ENCODE peak calls at places on chromosomes 1 and 21, in seven cellular contexts. S is mesenchymal stem cell, L is neuronal stem cell, A is trophoblast cell, W is H9, B is H1, P is IMR-90. M is an unnamed sample.
A peak's percentile ranks its signal among the peaks of the same experiment; 100 is the strongest.

GRCh38 chr1:243917177-243917862 is 67.3 kb upstream of the AKT3 start:
- DNase-seq in S (peak; percentile 92), L (peak; percentile 92), A (peak; percentile 69), W (peak; percentile 62), B (peak; percentile 74), P (peak; percentile 93), M (peak; percentile 93)

GRCh38 chr21:27570306-27570868 is 603.5 kb upstream of the ADAMTS5 start:
- DNase-seq in S (peak; percentile 61), L (no peak), A (peak; percentile 89), W (no peak), B (no peak), P (peak; percentile 94), M (no peak)

GRCh38 chr1:226800763-226801380 is 61.8 kb upstream of the ITPKB start:
- DNase-seq in S (no peak), L (no peak), A (no peak), W (no peak), B (no peak), P (no peak), M (no peak)

GRCh38 chr1:100320311-100321097 is 31.8 kb upstream of the CDC14A start:
- DNase-seq in S (no peak), L (no peak), A (no peak), W (no peak), B (no peak), P (no peak), M (no peak)

GRCh38 chr1:176795929-176796328 is 333.0 kb downstream of the PAPPA2 start:
- DNase-seq in S (peak; percentile 23), L (no peak), A (peak; percentile 72), W (no peak), B (no peak), P (no peak), M (no peak)

GRCh38 chr1:182206628-182207239 is 145.2 kb upstream of the ZNF648 start:
- DNase-seq in S (no peak), L (no peak), A (no peak), W (no peak), B (no peak), P (no peak), M (peak; percentile 21)

GRCh38 chr1:226814751-226815496 is 55.5 kb upstream of the PSEN2 start:
- DNase-seq in S (peak; percentile 96), L (no peak), A (peak; percentile 95), W (no peak), B (no peak), P (peak; percentile 91), M (no peak)

GRCh38 chr1:53327183-53327941 is 508 bp downstream of the LRP8 start:
- DNase-seq in S (peak; percentile 69), L (peak; percentile 50), A (peak; percentile 51), W (peak; percentile 52), B (peak; percentile 76), P (peak; percentile 15), M (peak; percentile 67)

GRCh38 chr1:168136709-168137514 is at the start of gene GPR161:
- DNase-seq in S (peak; percentile 55), L (peak; percentile 74), A (peak; percentile 46), W (peak; percentile 66), B (peak; percentile 85), P (peak; percentile 36), M (peak; percentile 77)

GRCh38 chr1:233010164-233010563 is 59.8 kb downstream of the NTPCR start:
- DNase-seq in S (peak; percentile 4), L (no peak), A (no peak), W (no peak), B (no peak), P (peak; percentile 35), M (no peak)

DNA sequence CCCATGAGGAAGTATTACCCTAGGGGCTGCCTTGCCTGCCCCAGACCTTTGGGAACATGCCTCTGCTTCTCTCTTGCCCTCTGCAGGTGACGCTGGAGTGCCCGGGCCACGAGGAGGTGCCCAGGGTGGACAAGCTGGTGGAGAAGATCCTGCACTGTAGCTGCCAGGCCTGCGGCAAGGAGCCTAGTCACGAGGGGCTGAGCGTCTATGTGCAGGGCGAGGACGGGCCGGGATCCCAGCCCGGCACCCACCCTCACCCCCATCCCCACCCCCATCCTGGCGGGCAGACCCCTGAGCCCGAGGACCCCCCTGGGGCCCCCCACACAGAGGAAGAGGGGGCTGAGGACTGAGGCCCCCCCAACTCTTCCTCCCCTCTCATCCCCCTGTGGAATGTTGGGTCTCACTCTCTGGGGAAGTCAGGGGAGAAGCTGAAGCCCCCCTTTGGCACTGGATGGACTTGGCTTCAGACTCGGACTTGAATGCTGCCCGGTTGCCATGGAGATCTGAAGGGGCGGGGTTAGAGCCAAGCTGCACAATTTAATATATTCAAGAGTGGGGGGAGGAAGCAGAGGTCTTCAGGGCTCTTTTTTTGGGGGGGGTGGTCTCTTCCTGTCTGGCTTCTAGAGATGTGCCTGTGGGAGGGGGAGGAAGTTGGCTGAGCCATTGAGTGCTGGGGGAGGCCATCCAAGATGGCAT is 7.7 kb upstream of the HTR6 start:
- DNase-seq in S (no peak), L (no peak), A (no peak), W (no peak), B (no peak), P (no peak), M (no peak)
- H4K8ac ChIP-seq in S (no peak overlapping the region), L (no peak overlapping the region), A (no peak overlapping the region), W (no peak overlapping the region), B (no peak overlapping the region), P (no peak overlapping the region), M (no peak overlapping the region)

GRCh38 chr1:208466054-208466590 is 221.9 kb upstream of the PLXNA2 start:
- DNase-seq in S (no peak), L (no peak), A (no peak), W (no peak), B (no peak), P (no peak), M (no peak)

GRCh38 chr1:208461680-208462079 is 217.5 kb upstream of the PLXNA2 start:
- DNase-seq in S (no peak), L (no peak), A (peak; percentile 11), W (no peak), B (no peak), P (no peak), M (peak; percentile 55)

GRCh38 chr1:208465266-208465665 is 221.1 kb upstream of the PLXNA2 start:
- DNase-seq in S (no peak), L (no peak), A (no peak), W (no peak), B (no peak), P (no peak), M (no peak)

GRCh38 chr1:208467401-208467800 is 223.2 kb upstream of the PLXNA2 start:
- DNase-seq in S (no peak), L (no peak), A (no peak), W (no peak), B (no peak), P (no peak), M (no peak)
- H4K8ac ChIP-seq in S (no peak overlapping the region), L (no peak overlapping the region), A (no peak overlapping the region), W (no peak overlapping the region), B (no peak overlapping the region), P (no peak overlapping the region), M (no peak overlapping the region)

GRCh38 chr1:116847175-116847574 is 62.5 kb upstream of the PTGFRN start:
- DNase-seq in S (no peak), L (no peak), A (no peak), W (no peak), B (no peak), P (no peak), M (no peak)

GRCh38 chr1:116847688-116848531 is 61.8 kb upstream of the PTGFRN start:
- DNase-seq in S (peak; percentile 86), L (no peak), A (peak; percentile 66), W (no peak), B (no peak), P (peak; percentile 33), M (no peak)

GRCh38 chr1:116841569-116842364 is 67.9 kb upstream of the PTGFRN start:
- DNase-seq in S (no peak), L (no peak), A (no peak), W (no peak), B (no peak), P (no peak), M (no peak)

GRCh38 chr1:116844775-116845174 is 64.9 kb upstream of the PTGFRN start:
- DNase-seq in S (no peak), L (no peak), A (no peak), W (no peak), B (no peak), P (no peak), M (no peak)

DNA sequence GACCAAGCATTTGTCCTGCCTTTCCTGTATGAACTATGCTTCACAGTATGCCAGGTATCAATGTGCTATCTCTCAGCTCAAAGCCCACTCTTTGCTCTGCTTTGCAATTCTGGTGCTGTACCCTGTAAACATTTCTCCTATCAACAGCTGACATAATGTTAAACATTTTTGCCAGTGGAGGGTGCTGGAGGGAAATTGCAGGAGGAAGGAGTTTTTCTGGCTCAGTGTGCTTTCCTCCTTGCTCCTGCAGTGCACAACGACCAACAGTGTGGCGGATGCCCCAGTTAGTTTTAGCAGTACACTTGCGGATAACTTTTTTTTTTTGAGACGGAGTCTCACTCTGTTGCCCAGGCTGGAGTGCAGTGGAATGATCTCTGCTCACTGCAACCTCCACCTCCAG is 67.1 kb upstream of the PTGFRN start:
- DNase-seq in S (no peak), L (no peak), A (peak; percentile 53), W (no peak), B (no peak), P (no peak), M (peak; percentile 63)
- H4K8ac ChIP-seq in S (peak overlapping the region; percentile 71), L (no peak overlapping the region), A (no peak overlapping the region), W (no peak overlapping the region), B (no peak overlapping the region), P (no peak overlapping the region), M (no peak overlapping the region)

DNA sequence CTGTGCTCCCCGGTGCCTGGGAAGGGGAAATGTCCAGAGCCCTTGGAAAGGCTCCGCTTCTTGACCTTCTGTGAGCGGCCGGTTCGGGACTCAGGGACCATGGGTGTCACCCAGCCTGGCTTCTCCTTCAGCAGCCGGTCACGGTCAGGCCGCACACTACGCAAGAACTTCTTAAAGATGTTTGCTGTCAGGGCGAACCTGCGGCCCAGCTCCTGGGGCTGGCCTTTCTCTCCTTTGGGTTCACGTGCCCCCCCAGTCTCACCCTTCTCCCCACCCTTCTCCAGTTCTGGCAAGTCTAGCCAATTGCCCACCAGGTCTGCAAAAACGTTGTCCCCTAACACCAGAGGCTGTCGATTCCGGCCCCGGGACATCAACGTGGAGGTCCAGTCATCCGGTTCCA is 12.1 kb downstream of the INKA2 start:
- DNase-seq in S (no peak), L (no peak), A (no peak), W (no peak), B (no peak), P (no peak), M (no peak)
- H4K8ac ChIP-seq in S (no peak overlapping the region), L (no peak overlapping the region), A (no peak overlapping the region), W (no peak overlapping the region), B (no peak overlapping the region), P (no peak overlapping the region), M (no peak overlapping the region)

DNA sequence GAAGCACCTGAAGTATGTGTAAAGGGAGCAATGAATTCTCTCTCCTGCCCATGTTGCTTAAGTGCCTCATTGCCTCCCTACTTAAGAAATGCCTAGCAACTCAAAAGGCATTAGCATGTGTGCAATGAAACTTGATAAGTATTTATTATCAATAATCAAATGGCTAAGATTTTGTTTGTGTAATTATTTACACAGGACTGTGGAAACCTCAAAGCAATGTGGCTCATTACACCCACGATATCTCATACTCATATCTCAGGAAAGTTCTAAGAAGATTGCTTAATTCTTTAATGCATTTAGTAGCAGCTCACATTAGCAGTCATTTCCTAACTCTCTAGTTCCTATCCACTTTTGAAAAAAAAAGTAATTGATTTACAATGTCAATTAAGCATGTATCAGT is 253.4 kb downstream of the DUSP10 start:
- DNase-seq in S (no peak), L (no peak), A (no peak), W (no peak), B (no peak), P (no peak), M (no peak)
- H4K8ac ChIP-seq in S (no peak overlapping the region), L (no peak overlapping the region), A (no peak overlapping the region), W (no peak overlapping the region), B (no peak overlapping the region), P (peak overlapping the region; percentile 14), M (no peak overlapping the region)